ENCODE peak calls at places on chromosomes 6 and 20, in eight cellular contexts. O is GM23248; T is NCI-H2029 treated with DMSO at 0.1 percent for 48 hours; E is effector memory CD8-positive, alpha-beta T cell; S is stimulated activated CD8-positive, alpha-beta memory T cell treated with anti-CD3 and anti-CD28 coated beads, Interleukin-2, amount 100 ng/mL, for 48 hours; P is head of caudate nucleus; V is AG09309; W is RWPE2. Q is an unnamed sample.

GRCh38 chr6:31771992-31772358 is 5.2 kb downstream of the VWA7 start:
- DNase-seq in O (peak; percentile 57), T (no peak), E (no peak), S (no peak), P (peak; percentile 64), V (no peak), W (no peak), Q (no peak)

GRCh38 chr6:34005845-34006644 is 139.8 kb downstream of the GRM4 start:
- DNase-seq in O (no peak), T (peak; percentile 75), E (no peak), S (no peak), P (no peak), V (no peak), W (peak; percentile 12), Q (no peak)

GRCh38 chr20:25336561-25337422 is 53.8 kb downstream of the ABHD12 start:
- DNase-seq in O (peak; percentile 12), T (no peak), E (no peak), S (no peak), P (peak; percentile 65), V (no peak), W (no peak), Q (peak; percentile 18)

GRCh38 chr6:120826253-120826652 is 508.0 kb downstream of the TBC1D32 start:
- DNase-seq in O (peak; percentile 10), T (peak; percentile 65), E (no peak), S (no peak), P (peak; percentile 69), V (no peak), W (no peak), Q (peak; percentile 73)

GRCh38 chr20:46285072-46285471 is 23.2 kb downstream of the CDH22 start:
- DNase-seq in O (no peak), T (no peak), E (no peak), S (no peak), P (no peak), V (no peak), W (no peak), Q (no peak)

GRCh38 chr6:152981989-152982767 is 663 bp downstream of the FBXO5 start:
- DNase-seq in O (no peak), T (no peak), E (no peak), S (peak; percentile 27), P (no peak), V (no peak), W (peak; percentile 42), Q (peak; percentile 49)

GRCh38 chr6:81382852-81383251 is 369.6 kb downstream of the TENT5A start:
- DNase-seq in O (no peak), T (no peak), E (no peak), S (no peak), P (no peak), V (no peak), W (no peak), Q (no peak)

GRCh38 chr6:20211941-20212391 is 303 bp downstream of the MBOAT1 start:
- DNase-seq in O (peak; percentile 65), T (peak; percentile 79), E (no peak), S (no peak), P (no peak), V (no peak), W (peak; percentile 73), Q (peak; percentile 87)

GRCh38 chr6:142907544-142907943 is 37.4 kb downstream of the HIVEP2 start:
- DNase-seq in O (no peak), T (no peak), E (no peak), S (no peak), P (no peak), V (no peak), W (no peak), Q (no peak)

GRCh38 chr6:155628315-155628714 is 172.7 kb upstream of the NOX3 start:
- DNase-seq in O (no peak), T (no peak), E (no peak), S (peak; percentile 10), P (no peak), V (no peak), W (no peak), Q (no peak)

GRCh38 chr6:33958208-33958862 is 154.5 kb upstream of the MLN start:
- DNase-seq in O (peak; percentile 8), T (peak; percentile 7), E (no peak), S (no peak), P (no peak), V (no peak), W (no peak), Q (peak; percentile 30)

GRCh38 chr6:22732186-22732970 is 163.0 kb downstream of the HDGFL1 start:
- DNase-seq in O (no peak), T (no peak), E (no peak), S (no peak), P (no peak), V (no peak), W (no peak), Q (no peak)

GRCh38 chr6:11067348-11067747 is 23.2 kb upstream of the ELOVL2 start:
- DNase-seq in O (no peak), T (peak; percentile 79), E (no peak), S (no peak), P (no peak), V (no peak), W (no peak), Q (peak; percentile 10)

GRCh38 chr6:1481326-1481725 is 92.0 kb downstream of the FOXF2 start:
- DNase-seq in O (peak; percentile 96), T (no peak), E (no peak), S (no peak), P (no peak), V (peak; percentile 82), W (no peak), Q (no peak)

GRCh38 chr6:137165375-137166246 is 7.8 kb downstream of the IL22RA2 start:
- DNase-seq in O (peak; percentile 55), T (no peak), E (peak; percentile 26), S (no peak), P (no peak), V (no peak), W (no peak), Q (peak; percentile 66)

GRCh38 chr6:90028080-90028778 is 134.0 kb downstream of the GJA10 start:
- DNase-seq in O (no peak), T (no peak), E (no peak), S (no peak), P (no peak), V (no peak), W (no peak), Q (no peak)

GRCh38 chr6:80319286-80319685 is 212.8 kb downstream of the BCKDHB start:
- DNase-seq in O (peak; percentile 69), T (no peak), E (no peak), S (no peak), P (no peak), V (peak; percentile 11), W (no peak), Q (no peak)

GRCh38 chr6:4655196-4656025 is 120.8 kb upstream of the CDYL start:
- DNase-seq in O (no peak), T (no peak), E (no peak), S (no peak), P (no peak), V (no peak), W (no peak), Q (no peak)

GRCh38 chr6:56852611-56853010 is 102.3 kb upstream of the BEND6 start:
- DNase-seq in O (no peak), T (no peak), E (no peak), S (no peak), P (peak; percentile 58), V (no peak), W (no peak), Q (no peak)

GRCh38 chr20:43323592-43323991 is 133.9 kb upstream of the PTPRT start:
- DNase-seq in O (no peak), T (no peak), E (no peak), S (no peak), P (no peak), V (no peak), W (no peak), Q (no peak)

GRCh38 chr20:58668901-58669286 is 17.8 kb downstream of the STX16 start:
- DNase-seq in O (no peak), T (no peak), E (no peak), S (no peak), P (no peak), V (no peak), W (no peak), Q (no peak)

Q was measured in DMS53.